ENCODE peak calls at places on chromosome 11, in eight cellular contexts. T is IMR-90; L is GM23338; A is upper lobe of right lung; Z is stimulated activated naive CD8-positive, alpha-beta T cell treated with anti-CD3 and anti-CD28 coated beads, Interleukin-15, Interleukin-2, amounts not matched to agents 100 U/mL and 50 U/mL, for 24 hours; D is activated B cell treated with CpG ODN at 0.5 μM for 24 hours; V is heart right ventricle; R is activated CD8-positive, alpha-beta memory T cell treated with anti-CD3 and anti-CD28 coated beads, Interleukin-2, amount 10 ng/mL, durations not matched to agents 7 days and 5 days. U is an unnamed sample.

GRCh38 chr11:115990004-115990447 is 485.8 kb upstream of the CADM1 start:
- ATAC-seq in V (peak; percentile 29), R (no peak), L (peak; percentile 99), D (no peak), Z (no peak), T (peak; percentile 63), A (peak; percentile 91), U (no peak)

GRCh38 chr11:29989181-29989580 is 27.6 kb downstream of the KCNA4 start:
- ATAC-seq in Z (no peak), L (no peak), T (no peak), V (no peak), D (no peak), R (no peak), A (no peak), U (no peak)

GRCh38 chr11:111356660-111357048 is 22.4 kb downstream of the POU2AF1 start:
- ATAC-seq in L (no peak), R (no peak), A (no peak), V (no peak), D (no peak), T (no peak), Z (no peak), U (no peak)

GRCh38 chr11:11045156-11045670 is 187.4 kb upstream of the ZBED5 start:
- ATAC-seq in V (no peak), D (no peak), T (no peak), A (no peak), R (no peak), Z (no peak), L (no peak), U (no peak)

GRCh38 chr11:61254403-61255025 is 13.5 kb downstream of the PGA5 start:
- ATAC-seq in T (peak; percentile 99), Z (peak; percentile 84), V (no peak), D (peak; percentile 93), L (peak; percentile 95), R (peak; percentile 95), A (peak; percentile 92), U (peak; percentile 64)

GRCh38 chr11:128334311-128335044 is 252.9 kb downstream of the ETS1 start:
- ATAC-seq in T (no peak), V (peak; percentile 77), D (no peak), R (no peak), Z (no peak), A (peak; percentile 73), L (no peak), U (no peak)

GRCh38 chr11:132103006-132103405 is 732.6 kb downstream of the NTM start:
- ATAC-seq in V (no peak), D (no peak), T (no peak), R (no peak), A (no peak), L (peak; percentile 21), Z (no peak), U (no peak)

GRCh38 chr11:61361237-61361636 is 445 bp downstream of the CYB561A3 start:
- ATAC-seq in L (peak; percentile 1), V (no peak), D (no peak), R (no peak), Z (no peak), T (no peak), A (no peak), U (no peak)

GRCh38 chr11:69546735-69547370 is 65.4 kb downstream of the LINC01488 start:
- ATAC-seq in D (no peak), Z (peak; percentile 78), R (peak; percentile 71), L (no peak), V (no peak), A (no peak), T (no peak), U (peak; percentile 77)

GRCh38 chr11:30133308-30133707 is 97.5 kb upstream of the FSHB start:
- ATAC-seq in T (no peak), Z (no peak), D (no peak), R (no peak), L (no peak), A (no peak), V (no peak), U (no peak)

GRCh38 chr11:94809251-94809650 is 41.1 kb downstream of the AMOTL1 start:
- ATAC-seq in T (peak; percentile 46), L (peak; percentile 54), D (no peak), Z (no peak), R (no peak), V (no peak), A (peak; percentile 52), U (no peak)

GRCh38 chr11:118010738-118011461 is 24.7 kb downstream of the IL10RA start:
- ATAC-seq in V (peak; percentile 69), A (peak; percentile 89), R (no peak), T (no peak), D (peak; percentile 67), Z (peak; percentile 42), L (no peak), U (peak; percentile 15)

GRCh38 chr11:108586600-108586999 is 7.0 kb downstream of the EXPH5 start:
- ATAC-seq in L (no peak), V (no peak), A (peak; percentile 37), T (no peak), Z (no peak), D (no peak), R (no peak), U (no peak)

GRCh38 chr11:111367411-111368284 is 11.4 kb downstream of the POU2AF1 start:
- ATAC-seq in Z (no peak), L (no peak), D (peak; percentile 51), A (no peak), R (no peak), V (no peak), T (no peak), U (no peak)

GRCh38 chr11:121557348-121557747 is 104.6 kb upstream of the SORL1-AS1 start:
- ATAC-seq in L (no peak), T (no peak), R (no peak), D (peak; percentile 52), Z (peak; percentile 78), A (no peak), V (no peak), U (peak; percentile 83)

GRCh38 chr11:45285931-45286632 is at the start of gene SYT13:
- ATAC-seq in V (no peak), A (peak; percentile 69), R (no peak), Z (no peak), L (peak; percentile 95), T (no peak), D (no peak), U (no peak)

GRCh38 chr11:105177658-105178057 is 38.1 kb upstream of the CARD18 start:
- ATAC-seq in A (no peak), R (no peak), V (no peak), T (peak; percentile 72), Z (no peak), D (no peak), L (no peak), U (no peak)

GRCh38 chr11:128491195-128491936 is 96.0 kb downstream of the ETS1 start:
- ATAC-seq in A (no peak), V (no peak), T (no peak), R (no peak), Z (peak; percentile 1), L (no peak), D (no peak), U (peak; percentile 33)

GRCh38 chr11:27209562-27210005 is 153.4 kb downstream of the CCDC34 start:
- ATAC-seq in R (no peak), D (peak; percentile 64), L (no peak), T (peak; percentile 65), Z (peak; percentile 9), V (peak; percentile 42), A (no peak), U (no peak)

GRCh38 chr11:105130189-105130813 is 9.3 kb downstream of the CARD18 start:
- ATAC-seq in D (no peak), A (no peak), V (no peak), T (no peak), Z (no peak), R (no peak), L (no peak), U (no peak)

GRCh38 chr11:87307101-87307500 is 269.4 kb downstream of the TMEM135 start:
- ATAC-seq in D (no peak), T (no peak), A (no peak), L (no peak), R (no peak), V (peak; percentile 74), Z (no peak), U (no peak)

GRCh38 chr11:122108828-122109227 is 7.2 kb downstream of the BLID start:
- ATAC-seq in L (no peak), T (no peak), R (no peak), V (no peak), Z (no peak), A (no peak), D (no peak), U (no peak)

GRCh38 chr11:8066036-8066910 is 14.7 kb upstream of the TUB start:
- ATAC-seq in A (no peak), D (no peak), L (peak; percentile 8), Z (no peak), V (no peak), T (no peak), R (no peak), U (no peak)

GRCh38 chr11:118258410-118258809 is 5.7 kb downstream of the MPZL2 start:
- ATAC-seq in V (no peak), Z (peak; percentile 58), T (no peak), L (peak; percentile 30), A (no peak), R (no peak), D (no peak), U (no peak)

GRCh38 chr11:134040386-134041297 is 28.2 kb upstream of the JAM3 start:
- ATAC-seq in A (no peak), V (no peak), L (no peak), T (peak; percentile 16), Z (no peak), D (no peak), R (no peak), U (no peak)

GRCh38 chr11:31361743-31362142 is 7.8 kb downstream of the DCDC1 start:
- ATAC-seq in A (no peak), L (no peak), T (no peak), R (no peak), Z (no peak), V (no peak), D (no peak), U (no peak)

GRCh38 chr11:57434640-57435546 is 8.0 kb upstream of the SLC43A3 start:
- ATAC-seq in T (peak; percentile 80), V (peak; percentile 51), D (no peak), L (no peak), Z (no peak), A (peak; percentile 79), R (no peak), U (no peak)

GRCh38 chr11:72433455-72434061 is 773 bp downstream of the CLPB start:
- ATAC-seq in R (peak; percentile 1), V (no peak), Z (peak; percentile 2), D (no peak), L (no peak), A (no peak), T (no peak), U (no peak)

GRCh38 chr11:15326535-15326934 is 211.8 kb downstream of the INSC start:
- ATAC-seq in T (no peak), L (no peak), V (no peak), Z (no peak), R (no peak), D (no peak), A (no peak), U (no peak)